ENCODE peak calls at places on chromosomes 7 and 10, in eight cellular contexts. One of them, this sample, is unnamed.

GRCh38 chr7:45236666-45237065 is 79.1 kb downstream of the RAMP3 start:
- DNase-seq in fibroblast of the aortic adventitia: peak; percentile 22
- DNase-seq in right cardiac atrium: no peak
- DNase-seq in lower leg skin: no peak
- DNase-seq in fibroblast of mammary gland: peak; percentile 71
- DNase-seq in NT2/D1: no peak
- DNase-seq in SJSA1: no peak
- DNase-seq in psoas muscle: no peak
- DNase-seq in this sample: no peak

GRCh38 chr7:108794466-108794865 is 224.8 kb downstream of the DNAJB9 start:
- DNase-seq in fibroblast of the aortic adventitia: no peak
- DNase-seq in right cardiac atrium: no peak
- DNase-seq in lower leg skin: no peak
- DNase-seq in fibroblast of mammary gland: no peak
- DNase-seq in NT2/D1: no peak
- DNase-seq in SJSA1: no peak
- DNase-seq in psoas muscle: no peak
- DNase-seq in this sample: no peak

GRCh38 chr10:86711957-86712708 is 43.8 kb downstream of the LDB3 start:
- DNase-seq in fibroblast of the aortic adventitia: peak; percentile 34
- DNase-seq in right cardiac atrium: peak; percentile 79
- DNase-seq in lower leg skin: peak; percentile 37
- DNase-seq in fibroblast of mammary gland: peak; percentile 21
- DNase-seq in NT2/D1: peak; percentile 13
- DNase-seq in SJSA1: no peak
- DNase-seq in psoas muscle: peak; percentile 86
- DNase-seq in this sample: peak; percentile 25

GRCh38 chr7:115352375-115352774 is 430.5 kb downstream of the MDFIC start:
- DNase-seq in fibroblast of the aortic adventitia: peak; percentile 73
- DNase-seq in right cardiac atrium: no peak
- DNase-seq in lower leg skin: no peak
- DNase-seq in fibroblast of mammary gland: peak; percentile 90
- DNase-seq in NT2/D1: no peak
- DNase-seq in SJSA1: no peak
- DNase-seq in psoas muscle: no peak
- DNase-seq in this sample: no peak

GRCh38 chr7:15836041-15836440 is 149.6 kb upstream of the MEOX2 start:
- DNase-seq in fibroblast of the aortic adventitia: peak; percentile 19
- DNase-seq in right cardiac atrium: no peak
- DNase-seq in lower leg skin: no peak
- DNase-seq in fibroblast of mammary gland: no peak
- DNase-seq in NT2/D1: no peak
- DNase-seq in SJSA1: no peak
- DNase-seq in psoas muscle: no peak
- DNase-seq in this sample: no peak

GRCh38 chr7:140231779-140232491 is 55.2 kb upstream of the KDM7A start:
- DNase-seq in fibroblast of the aortic adventitia: no peak
- DNase-seq in right cardiac atrium: no peak
- DNase-seq in lower leg skin: peak; percentile 45
- DNase-seq in fibroblast of mammary gland: no peak
- DNase-seq in NT2/D1: no peak
- DNase-seq in SJSA1: no peak
- DNase-seq in psoas muscle: no peak
- DNase-seq in this sample: no peak

GRCh38 chr7:79293655-79294142 is 159.8 kb downstream of the MAGI2 start:
- DNase-seq in fibroblast of the aortic adventitia: peak; percentile 63
- DNase-seq in right cardiac atrium: no peak
- DNase-seq in lower leg skin: no peak
- DNase-seq in fibroblast of mammary gland: peak; percentile 70
- DNase-seq in NT2/D1: no peak
- DNase-seq in SJSA1: peak; percentile 72
- DNase-seq in psoas muscle: no peak
- DNase-seq in this sample: no peak

GRCh38 chr7:13827716-13828115 is 161.8 kb downstream of the ETV1 start:
- DNase-seq in fibroblast of the aortic adventitia: peak; percentile 49
- DNase-seq in right cardiac atrium: no peak
- DNase-seq in lower leg skin: no peak
- DNase-seq in fibroblast of mammary gland: peak; percentile 30
- DNase-seq in NT2/D1: no peak
- DNase-seq in SJSA1: no peak
- DNase-seq in psoas muscle: no peak
- DNase-seq in this sample: no peak

GRCh38 chr7:129502708-129503685 is 666 bp downstream of the SMKR1 start:
- DNase-seq in fibroblast of the aortic adventitia: no peak
- DNase-seq in right cardiac atrium: no peak
- DNase-seq in lower leg skin: no peak
- DNase-seq in fibroblast of mammary gland: no peak
- DNase-seq in NT2/D1: no peak
- DNase-seq in SJSA1: no peak
- DNase-seq in psoas muscle: peak; percentile 54
- DNase-seq in this sample: no peak

GRCh38 chr10:8586504-8586903 is 532.0 kb downstream of the GATA3 start:
- DNase-seq in fibroblast of the aortic adventitia: no peak
- DNase-seq in right cardiac atrium: no peak
- DNase-seq in lower leg skin: no peak
- DNase-seq in fibroblast of mammary gland: no peak
- DNase-seq in NT2/D1: no peak
- DNase-seq in SJSA1: no peak
- DNase-seq in psoas muscle: no peak
- DNase-seq in this sample: no peak

GRCh38 chr7:42511027-42511426 is 274.0 kb upstream of the GLI3 start:
- DNase-seq in fibroblast of the aortic adventitia: peak; percentile 9
- DNase-seq in right cardiac atrium: no peak
- DNase-seq in lower leg skin: no peak
- DNase-seq in fibroblast of mammary gland: peak; percentile 23
- DNase-seq in NT2/D1: no peak
- DNase-seq in SJSA1: no peak
- DNase-seq in psoas muscle: no peak
- DNase-seq in this sample: no peak

GRCh38 chr7:140039071-140039470 is 23.7 kb downstream of the PARP12 start:
- DNase-seq in fibroblast of the aortic adventitia: no peak
- DNase-seq in right cardiac atrium: no peak
- DNase-seq in lower leg skin: no peak
- DNase-seq in fibroblast of mammary gland: no peak
- DNase-seq in NT2/D1: no peak
- DNase-seq in SJSA1: peak; percentile 4
- DNase-seq in psoas muscle: no peak
- DNase-seq in this sample: no peak

GRCh38 chr10:45417746-45418145 is 43.7 kb downstream of the ALOX5 start:
- DNase-seq in fibroblast of the aortic adventitia: no peak
- DNase-seq in right cardiac atrium: no peak
- DNase-seq in lower leg skin: no peak
- DNase-seq in fibroblast of mammary gland: no peak
- DNase-seq in NT2/D1: no peak
- DNase-seq in SJSA1: peak; percentile 30
- DNase-seq in psoas muscle: no peak
- DNase-seq in this sample: no peak

GRCh38 chr10:45419673-45420020 is 45.6 kb downstream of the ALOX5 start:
- DNase-seq in fibroblast of the aortic adventitia: no peak
- DNase-seq in right cardiac atrium: peak; percentile 75
- DNase-seq in lower leg skin: no peak
- DNase-seq in fibroblast of mammary gland: no peak
- DNase-seq in NT2/D1: peak; percentile 8
- DNase-seq in SJSA1: no peak
- DNase-seq in psoas muscle: peak; percentile 69
- DNase-seq in this sample: peak; percentile 42

GRCh38 chr10:45416603-45417002 is 42.6 kb downstream of the ALOX5 start:
- DNase-seq in fibroblast of the aortic adventitia: no peak
- DNase-seq in right cardiac atrium: no peak
- DNase-seq in lower leg skin: no peak
- DNase-seq in fibroblast of mammary gland: no peak
- DNase-seq in NT2/D1: no peak
- DNase-seq in SJSA1: no peak
- DNase-seq in psoas muscle: no peak
- DNase-seq in this sample: no peak

GRCh38 chr10:45418859-45419672 is 45.0 kb downstream of the ALOX5 start:
- DNase-seq in fibroblast of the aortic adventitia: peak; percentile 10
- DNase-seq in right cardiac atrium: peak; percentile 90
- DNase-seq in lower leg skin: peak; percentile 48
- DNase-seq in fibroblast of mammary gland: peak; percentile 27
- DNase-seq in NT2/D1: peak; percentile 51
- DNase-seq in SJSA1: peak; percentile 40
- DNase-seq in psoas muscle: peak; percentile 83
- DNase-seq in this sample: peak; percentile 74

DNA sequence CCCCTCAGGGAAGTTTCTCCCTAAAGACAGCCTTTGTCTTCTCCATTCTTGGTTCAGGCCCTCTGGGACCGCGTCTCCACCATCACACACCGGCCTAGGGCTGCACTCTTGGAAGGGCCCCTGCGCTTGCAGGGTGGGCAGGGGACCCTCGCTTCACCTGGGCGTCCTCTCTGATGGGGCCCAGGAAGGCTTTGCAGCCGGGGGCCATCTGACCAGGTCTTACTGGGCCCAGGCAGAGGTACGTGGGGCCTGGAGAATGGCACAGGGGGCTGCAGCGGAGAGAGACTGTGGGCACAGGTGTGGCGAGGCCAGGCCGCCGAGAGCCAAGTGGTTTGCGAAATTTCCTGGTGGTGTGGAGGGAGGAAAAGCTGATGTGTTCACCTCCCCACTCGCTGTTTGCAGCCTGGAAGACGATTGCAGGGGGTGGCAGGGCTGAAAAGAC is 44.4 kb downstream of the ALOX5 start:
- DNase-seq in fibroblast of the aortic adventitia: no peak
- DNase-seq in right cardiac atrium: no peak
- DNase-seq in lower leg skin: no peak
- DNase-seq in fibroblast of mammary gland: no peak
- DNase-seq in NT2/D1: no peak
- DNase-seq in SJSA1: peak; percentile 38
- DNase-seq in psoas muscle: no peak
- DNase-seq in this sample: no peak
- H3K4me3 ChIP-seq in fibroblast of the aortic adventitia: peak overlapping the region; percentile 56
- H3K4me3 ChIP-seq in right cardiac atrium: peak overlapping the region; percentile 21
- H3K4me3 ChIP-seq in lower leg skin: no peak overlapping the region
- H3K4me3 ChIP-seq in fibroblast of mammary gland: peak overlapping the region; percentile 44
- H3K4me3 ChIP-seq in NT2/D1: peak overlapping the region; percentile 74
- H3K4me3 ChIP-seq in SJSA1: no peak overlapping the region
- H3K4me3 ChIP-seq in psoas muscle: peak overlapping the region; percentile 65
- H3K4me3 ChIP-seq in this sample: peak overlapping the region; percentile 49

DNA sequence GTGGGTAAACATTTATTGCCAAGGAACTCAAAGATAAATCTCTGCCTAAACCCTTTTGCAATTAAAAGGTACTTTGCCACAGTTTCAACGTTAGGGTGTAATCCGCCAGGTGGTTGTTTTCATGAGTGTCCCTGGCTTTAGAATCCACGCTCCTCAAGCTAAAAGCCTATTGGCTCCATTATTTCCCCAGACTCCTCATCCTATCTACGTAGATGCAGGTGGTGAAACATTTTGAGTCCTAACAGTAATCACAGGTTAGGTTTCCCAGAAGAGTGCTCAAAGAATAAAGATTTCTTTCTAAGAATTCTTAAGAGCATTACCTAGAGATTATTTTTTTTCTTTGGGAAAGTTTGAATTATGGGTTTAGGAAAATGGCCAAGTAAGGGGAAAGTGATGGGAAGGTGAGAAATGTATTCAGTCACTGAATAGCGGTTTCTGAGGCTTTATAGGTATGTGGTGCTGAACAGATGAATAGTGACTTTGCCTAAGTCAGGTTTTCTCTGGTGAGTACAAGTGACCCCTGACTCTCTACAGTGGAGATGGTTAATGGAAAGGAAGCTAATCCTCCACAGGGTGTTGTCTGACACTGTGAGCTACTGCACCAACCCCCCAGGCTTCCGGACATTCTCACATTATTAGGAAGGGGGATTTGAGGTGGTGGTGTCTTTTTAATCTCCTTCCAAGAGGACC is 60.2 kb downstream of the NRP1 start:
- DNase-seq in fibroblast of the aortic adventitia: no peak
- DNase-seq in right cardiac atrium: no peak
- DNase-seq in lower leg skin: no peak
- DNase-seq in fibroblast of mammary gland: peak; percentile 34
- DNase-seq in NT2/D1: no peak
- DNase-seq in SJSA1: no peak
- DNase-seq in psoas muscle: no peak
- DNase-seq in this sample: no peak
- H3K4me3 ChIP-seq in fibroblast of the aortic adventitia: no peak overlapping the region
- H3K4me3 ChIP-seq in right cardiac atrium: no peak overlapping the region
- H3K4me3 ChIP-seq in lower leg skin: no peak overlapping the region
- H3K4me3 ChIP-seq in fibroblast of mammary gland: no peak overlapping the region
- H3K4me3 ChIP-seq in NT2/D1: no peak overlapping the region
- H3K4me3 ChIP-seq in SJSA1: no peak overlapping the region
- H3K4me3 ChIP-seq in psoas muscle: peak overlapping the region; percentile 60
- H3K4me3 ChIP-seq in this sample: no peak overlapping the region

GRCh38 chr7:47185193-47185592 is 396.7 kb downstream of the TNS3 start:
- DNase-seq in fibroblast of the aortic adventitia: no peak
- DNase-seq in right cardiac atrium: no peak
- DNase-seq in lower leg skin: no peak
- DNase-seq in fibroblast of mammary gland: no peak
- DNase-seq in NT2/D1: no peak
- DNase-seq in SJSA1: no peak
- DNase-seq in psoas muscle: no peak
- DNase-seq in this sample: no peak

GRCh38 chr7:47183896-47184629 is 397.8 kb downstream of the TNS3 start:
- DNase-seq in fibroblast of the aortic adventitia: no peak
- DNase-seq in right cardiac atrium: no peak
- DNase-seq in lower leg skin: no peak
- DNase-seq in fibroblast of mammary gland: no peak
- DNase-seq in NT2/D1: no peak
- DNase-seq in SJSA1: no peak
- DNase-seq in psoas muscle: no peak
- DNase-seq in this sample: peak; percentile 34

GRCh38 chr7:47186316-47186715 is 395.6 kb downstream of the TNS3 start:
- DNase-seq in fibroblast of the aortic adventitia: no peak
- DNase-seq in right cardiac atrium: peak; percentile 62
- DNase-seq in lower leg skin: no peak
- DNase-seq in fibroblast of mammary gland: no peak
- DNase-seq in NT2/D1: no peak
- DNase-seq in SJSA1: no peak
- DNase-seq in psoas muscle: no peak
- DNase-seq in this sample: no peak

GRCh38 chr7:47188653-47189315 is 393.1 kb downstream of the TNS3 start:
- DNase-seq in fibroblast of the aortic adventitia: no peak
- DNase-seq in right cardiac atrium: no peak
- DNase-seq in lower leg skin: no peak
- DNase-seq in fibroblast of mammary gland: peak; percentile 12
- DNase-seq in NT2/D1: no peak
- DNase-seq in SJSA1: no peak
- DNase-seq in psoas muscle: no peak
- DNase-seq in this sample: no peak

DNA sequence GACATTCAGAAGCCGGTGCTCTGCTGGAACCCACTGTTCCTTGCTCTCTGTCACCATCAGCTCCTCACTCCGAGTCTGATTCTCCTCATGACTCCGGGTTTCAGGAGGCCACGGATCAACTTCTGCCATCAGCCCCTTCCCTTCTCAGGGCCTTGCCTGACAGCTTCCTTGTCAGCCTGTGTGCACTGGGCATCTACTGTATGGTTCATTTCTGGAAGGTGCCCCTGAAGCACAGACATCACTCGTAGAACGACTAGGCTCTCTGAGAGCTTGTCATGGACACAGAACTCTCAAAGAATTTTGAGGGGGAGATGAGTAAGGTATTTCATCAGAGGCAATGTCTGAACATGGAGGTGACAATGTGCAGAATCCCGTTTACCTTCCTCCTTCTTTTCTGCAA is 396.1 kb downstream of the TNS3 start:
- DNase-seq in fibroblast of the aortic adventitia: no peak
- DNase-seq in right cardiac atrium: no peak
- DNase-seq in lower leg skin: no peak
- DNase-seq in fibroblast of mammary gland: no peak
- DNase-seq in NT2/D1: no peak
- DNase-seq in SJSA1: no peak
- DNase-seq in psoas muscle: no peak
- DNase-seq in this sample: no peak
- H3K4me3 ChIP-seq in fibroblast of the aortic adventitia: no peak overlapping the region
- H3K4me3 ChIP-seq in right cardiac atrium: no peak overlapping the region
- H3K4me3 ChIP-seq in lower leg skin: no peak overlapping the region
- H3K4me3 ChIP-seq in fibroblast of mammary gland: no peak overlapping the region
- H3K4me3 ChIP-seq in NT2/D1: no peak overlapping the region
- H3K4me3 ChIP-seq in SJSA1: no peak overlapping the region
- H3K4me3 ChIP-seq in psoas muscle: no peak overlapping the region
- H3K4me3 ChIP-seq in this sample: no peak overlapping the region

GRCh38 chr10:79072041-79072441 is 3.3 kb downstream of the ZMIZ1 start:
- DNase-seq in fibroblast of the aortic adventitia: peak; percentile 28
- DNase-seq in right cardiac atrium: no peak
- DNase-seq in lower leg skin: no peak
- DNase-seq in fibroblast of mammary gland: no peak
- DNase-seq in NT2/D1: no peak
- DNase-seq in SJSA1: no peak
- DNase-seq in psoas muscle: no peak
- DNase-seq in this sample: no peak
- H3K4me3 ChIP-seq in fibroblast of the aortic adventitia: peak overlapping the region; percentile 96
- H3K4me3 ChIP-seq in right cardiac atrium: peak overlapping the region; percentile 77
- H3K4me3 ChIP-seq in lower leg skin: no peak overlapping the region
- H3K4me3 ChIP-seq in fibroblast of mammary gland: no peak overlapping the region
- H3K4me3 ChIP-seq in NT2/D1: no peak overlapping the region
- H3K4me3 ChIP-seq in SJSA1: no peak overlapping the region
- H3K4me3 ChIP-seq in psoas muscle: peak overlapping the region; percentile 94
- H3K4me3 ChIP-seq in this sample: peak overlapping the region; percentile 78

This sample was measured in MG63.